ENCODE peak calls at places on chromosome 22, in seven cellular contexts. R is A549, Y is transverse colon, F is lower leg skin, A is tibial nerve, D is HCT116, S is body of pancreas. W is an unnamed sample.

GRCh38 chr22:24834845-24835570 is 29.0 kb downstream of the SGSM1 start:
- DNase-seq in R (no peak), Y (no peak), F (no peak), A (no peak), D (peak), S (peak), W (no peak)

GRCh38 chr22:27686534-27686933 is 115.0 kb downstream of the MN1 start:
- DNase-seq in R (peak), Y (peak), F (peak), A (no peak), D (peak), S (peak), W (no peak)

GRCh38 chr22:36085476-36086169 is 57.0 kb upstream of the RBFOX2 start:
- DNase-seq in R (no peak), Y (no peak), F (no peak), A (no peak), D (no peak), S (no peak), W (no peak)

GRCh38 chr22:32693102-32693501 is 108.4 kb upstream of the TIMP3 start:
- DNase-seq in R (no peak), Y (no peak), F (no peak), A (no peak), D (no peak), S (no peak), W (no peak)

GRCh38 chr22:17786435-17787158 is 12.3 kb upstream of the BID start:
- DNase-seq in R (no peak), Y (peak), F (peak), A (peak), D (no peak), S (no peak), W (peak)

GRCh38 chr22:17191163-17191562 is 28.1 kb downstream of the ADA2 start:
- DNase-seq in R (no peak), Y (no peak), F (no peak), A (no peak), D (no peak), S (no peak), W (no peak)

GRCh38 chr22:22895776-22896445 is 8.3 kb downstream of the IGLL5 start:
- DNase-seq in R (no peak), Y (no peak), F (no peak), A (no peak), D (no peak), S (no peak), W (no peak)

GRCh38 chr22:46617250-46618103 is 2.7 kb upstream of the GRAMD4 start:
- DNase-seq in R (no peak), Y (peak), F (no peak), A (no peak), D (no peak), S (no peak), W (no peak)

GRCh38 chr22:36329217-36330078 is 58.3 kb downstream of the MYH9 start:
- DNase-seq in R (peak), Y (peak), F (no peak), A (no peak), D (peak), S (peak), W (peak)

GRCh38 chr22:22164541-22165272 is 79.9 kb upstream of the VPREB1 start:
- DNase-seq in R (no peak), Y (no peak), F (no peak), A (no peak), D (no peak), S (no peak), W (no peak)

GRCh38 chr22:31676700-31677099 is 14.7 kb upstream of the PISD start:
- DNase-seq in R (peak), Y (peak), F (peak), A (peak), D (peak), S (peak), W (peak)

GRCh38 chr22:44411226-44412135 is 86.6 kb downstream of the RTL6 start:
- DNase-seq in R (no peak), Y (no peak), F (no peak), A (no peak), D (no peak), S (no peak), W (no peak)

GRCh38 chr22:39349506-39349966 is 255 bp upstream of the SYNGR1 start:
- DNase-seq in R (peak), Y (peak), F (no peak), A (no peak), D (no peak), S (peak), W (peak)

GRCh38 chr22:17257578-17257977 is 38.3 kb upstream of the ADA2 start:
- DNase-seq in R (no peak), Y (no peak), F (no peak), A (no peak), D (no peak), S (peak), W (no peak)

GRCh38 chr22:23696326-23696851 is 5.6 kb downstream of the RGL4 start:
- DNase-seq in R (no peak), Y (peak), F (no peak), A (no peak), D (no peak), S (no peak), W (peak)

GRCh38 chr22:22377335-22377734 is 131.2 kb downstream of the ZNF280B start:
- DNase-seq in R (no peak), Y (no peak), F (no peak), A (no peak), D (no peak), S (no peak), W (no peak)

GRCh38 chr22:21443735-21444421 is 23.3 kb upstream of the TMEM191C start:
- DNase-seq in R (no peak), Y (no peak), F (peak), A (peak), D (no peak), S (peak), W (no peak)

GRCh38 chr22:47602732-47603131 is 840.3 kb downstream of the TBC1D22A start:
- DNase-seq in R (no peak), Y (no peak), F (no peak), A (no peak), D (no peak), S (no peak), W (no peak)

GRCh38 chr22:45688606-45689080 is 17.0 kb downstream of the ATXN10 start:
- DNase-seq in R (peak), Y (no peak), F (no peak), A (no peak), D (peak), S (peak), W (no peak)

GRCh38 chr22:35891442-35891841 is 137.2 kb downstream of the RBFOX2 start:
- DNase-seq in R (no peak), Y (no peak), F (no peak), A (no peak), D (no peak), S (no peak), W (no peak)

GRCh38 chr22:22061085-22062077 is 78.8 kb upstream of the TOP3B start:
- DNase-seq in R (peak), Y (no peak), F (peak), A (no peak), D (peak), S (peak), W (no peak)

GRCh38 chr22:22745225-22746060 is 101.0 kb downstream of the GGTLC2 start:
- DNase-seq in R (peak), Y (peak), F (no peak), A (no peak), D (no peak), S (peak), W (peak)

GRCh38 chr22:47804281-47804680 is 1041.8 kb downstream of the TBC1D22A start:
- DNase-seq in R (no peak), Y (no peak), F (no peak), A (no peak), D (no peak), S (no peak), W (no peak)

GRCh38 chr22:27879923-27880322 is 39.1 kb downstream of the PITPNB start:
- DNase-seq in R (peak), Y (no peak), F (no peak), A (no peak), D (peak), S (no peak), W (no peak)

GRCh38 chr22:35477911-35478582 is 62.6 kb upstream of the RASD2 start:
- DNase-seq in R (peak), Y (peak), F (peak), A (no peak), D (peak), S (peak), W (no peak)

GRCh38 chr22:31287818-31288495 is 4.3 kb downstream of the PIK3IP1 start:
- DNase-seq in R (no peak), Y (no peak), F (no peak), A (no peak), D (no peak), S (no peak), W (no peak)

GRCh38 chr22:23199159-23199558 is 18.9 kb downstream of the BCR start:
- DNase-seq in R (no peak), Y (no peak), F (no peak), A (no peak), D (no peak), S (no peak), W (no peak)

GRCh38 chr22:23591203-23591791 is 11.2 kb upstream of the IGLL1 start:
- DNase-seq in R (peak), Y (peak), F (no peak), A (peak), D (peak), S (peak), W (peak)

GRCh38 chr22:35348026-35348590 is 32.8 kb upstream of the HMOX1 start:
- DNase-seq in R (no peak), Y (no peak), F (no peak), A (no peak), D (no peak), S (no peak), W (no peak)

GRCh38 chr22:49207008-49207775 is 620.5 kb downstream of the BRD1 start:
- DNase-seq in R (no peak), Y (no peak), F (no peak), A (no peak), D (no peak), S (no peak), W (peak)
- TF ChIP-seq POLR2A in R (no peak), Y (no peak), F (no peak), A (no peak), D (no peak), S (no peak), W (no peak)

DNA sequence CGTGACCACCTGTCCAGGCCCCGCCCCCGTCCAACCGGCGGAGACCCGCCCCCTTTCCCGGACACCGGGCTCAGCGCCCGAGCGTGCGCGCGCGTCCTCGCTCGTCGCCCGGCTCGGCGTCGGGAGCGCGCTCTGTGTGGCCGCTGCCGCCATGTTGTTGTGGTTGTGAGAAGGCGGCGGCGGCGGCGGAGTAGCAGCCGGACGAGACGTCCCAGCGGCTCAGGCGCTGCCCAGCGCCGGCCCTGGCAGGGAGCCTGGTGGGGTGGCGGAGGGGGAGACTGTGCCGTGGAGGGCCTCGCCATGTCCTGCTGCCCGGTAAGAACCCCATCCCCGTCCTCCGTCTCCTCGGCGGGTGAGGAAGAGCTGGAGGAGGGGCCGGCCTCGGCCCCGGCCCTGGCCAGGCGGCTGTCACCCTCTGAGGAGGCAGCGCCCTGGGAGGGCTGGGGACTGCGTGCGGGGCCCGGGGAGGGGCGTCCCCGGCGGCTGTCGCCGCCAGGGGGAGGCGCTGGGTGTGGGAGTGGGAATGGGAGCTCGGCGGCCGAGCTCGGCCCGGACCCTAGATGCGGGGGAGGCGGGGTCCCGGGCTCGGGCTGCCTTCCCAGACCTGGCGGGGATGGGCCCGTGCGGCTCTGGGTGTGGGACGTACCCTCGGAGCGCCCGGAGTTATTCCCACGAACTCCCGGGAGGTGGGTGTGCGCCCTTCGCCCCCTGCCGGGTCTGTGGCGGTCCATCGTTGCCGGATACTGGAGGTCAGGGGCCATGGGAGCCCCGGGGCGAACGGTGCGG is at the start of gene MTMR3:
- DNase-seq in R (peak), Y (peak), F (peak), A (peak), D (peak), S (peak), W (peak)
- TF ChIP-seq CTCF in R (no peak), Y (peak), F (no peak), A (peak), D (peak), S (peak), W (peak)

GRCh38 chr22:42419328-42419881 is 12.8 kb downstream of the NFAM1 start:
- DNase-seq in R (no peak), Y (no peak), F (no peak), A (no peak), D (no peak), S (no peak), W (peak)
- TF ChIP-seq POLR2A in R (no peak), Y (no peak), F (no peak), A (no peak), D (no peak), S (no peak), W (no peak)

GRCh38 chr22:50190182-50190951 is 4.7 kb downstream of the TRABD start:
- DNase-seq in R (peak), Y (peak), F (peak), A (peak), D (peak), S (peak), W (peak)
- TF ChIP-seq CTCF in R (peak), Y (peak), F (no peak), A (peak), D (no peak), S (peak), W (peak)

GRCh38 chr22:41408665-41409064 is 26.9 kb downstream of the TEF start:
- DNase-seq in R (no peak), Y (no peak), F (no peak), A (no peak), D (no peak), S (no peak), W (no peak)

GRCh38 chr22:41407433-41407832 is 25.7 kb downstream of the TEF start:
- DNase-seq in R (no peak), Y (no peak), F (no peak), A (no peak), D (no peak), S (no peak), W (no peak)

GRCh38 chr22:41403532-41404318 is 22.0 kb downstream of the TEF start:
- DNase-seq in R (peak), Y (peak), F (peak), A (peak), D (peak), S (peak), W (peak)

GRCh38 chr22:41401781-41402648 is 20.3 kb downstream of the TEF start:
- DNase-seq in R (peak), Y (peak), F (no peak), A (no peak), D (no peak), S (peak), W (peak)

GRCh38 chr22:41405588-41405987 is 23.8 kb downstream of the TEF start:
- DNase-seq in R (no peak), Y (no peak), F (no peak), A (no peak), D (no peak), S (no peak), W (no peak)
- TF ChIP-seq POLR2A in R (no peak), Y (no peak), F (no peak), A (no peak), D (no peak), S (no peak), W (no peak)

DNA sequence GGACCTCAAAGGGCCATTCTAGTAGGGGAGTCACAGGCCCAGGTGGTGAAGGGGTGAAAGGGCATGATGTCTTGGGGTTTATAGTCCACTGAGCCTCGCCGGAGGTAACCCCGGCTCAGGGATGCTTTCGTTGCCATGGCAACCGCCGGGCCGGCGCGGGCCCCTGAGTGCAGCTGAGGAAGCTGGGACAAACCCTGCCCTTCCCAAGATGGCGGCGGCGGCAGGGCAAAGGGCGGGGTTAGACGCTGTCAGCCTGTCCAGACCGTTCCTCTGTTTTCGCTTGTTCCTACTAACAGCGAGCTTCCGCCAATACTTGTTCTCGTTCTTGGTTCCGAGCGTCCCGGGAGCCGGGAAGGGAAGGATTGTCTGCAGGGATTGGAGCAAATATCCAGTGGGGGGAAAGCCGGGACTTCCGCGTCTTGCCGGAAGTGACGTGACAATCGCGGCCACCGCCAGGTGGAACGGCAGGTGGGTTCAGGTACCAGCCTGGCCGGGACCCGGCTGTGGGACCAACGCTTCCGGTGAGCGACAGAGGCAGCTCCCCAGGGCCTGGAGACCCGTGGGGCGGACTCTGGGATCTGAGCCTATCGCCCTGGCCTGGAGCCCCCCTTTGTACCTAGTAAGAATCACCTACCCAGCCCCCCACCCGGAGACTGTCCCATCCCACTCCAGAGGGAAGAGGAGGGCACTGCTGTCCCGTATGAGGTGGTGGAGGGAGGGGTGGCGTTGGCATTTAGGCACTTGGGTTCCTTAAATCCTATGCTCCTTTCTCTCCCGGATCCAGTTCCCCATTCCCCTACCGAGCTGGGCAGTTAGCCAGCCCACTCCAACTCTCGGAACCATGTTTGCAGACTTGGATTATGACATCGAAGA is at the start of gene PICK1:
- DNase-seq in R (peak), Y (peak), F (peak), A (peak), D (peak), S (peak), W (peak)
- TF ChIP-seq CTCF in R (no peak), Y (peak), F (no peak), A (no peak), D (no peak), S (peak), W (no peak)

GRCh38 chr22:20022231-20023069 is 1.5 kb downstream of the TANGO2 start:
- DNase-seq in R (no peak), Y (no peak), F (no peak), A (no peak), D (no peak), S (no peak), W (no peak)

GRCh38 chr22:20023214-20023613 is 2.3 kb downstream of the TANGO2 start:
- DNase-seq in R (no peak), Y (no peak), F (no peak), A (no peak), D (no peak), S (no peak), W (no peak)

GRCh38 chr22:20019661-20020532 is 1.0 kb upstream of the TANGO2 start:
- DNase-seq in R (no peak), Y (no peak), F (no peak), A (no peak), D (no peak), S (peak), W (no peak)

GRCh38 chr22:20020533-20021195 is at the start of gene TANGO2:
- DNase-seq in R (peak), Y (peak), F (peak), A (peak), D (peak), S (peak), W (peak)

DNA sequence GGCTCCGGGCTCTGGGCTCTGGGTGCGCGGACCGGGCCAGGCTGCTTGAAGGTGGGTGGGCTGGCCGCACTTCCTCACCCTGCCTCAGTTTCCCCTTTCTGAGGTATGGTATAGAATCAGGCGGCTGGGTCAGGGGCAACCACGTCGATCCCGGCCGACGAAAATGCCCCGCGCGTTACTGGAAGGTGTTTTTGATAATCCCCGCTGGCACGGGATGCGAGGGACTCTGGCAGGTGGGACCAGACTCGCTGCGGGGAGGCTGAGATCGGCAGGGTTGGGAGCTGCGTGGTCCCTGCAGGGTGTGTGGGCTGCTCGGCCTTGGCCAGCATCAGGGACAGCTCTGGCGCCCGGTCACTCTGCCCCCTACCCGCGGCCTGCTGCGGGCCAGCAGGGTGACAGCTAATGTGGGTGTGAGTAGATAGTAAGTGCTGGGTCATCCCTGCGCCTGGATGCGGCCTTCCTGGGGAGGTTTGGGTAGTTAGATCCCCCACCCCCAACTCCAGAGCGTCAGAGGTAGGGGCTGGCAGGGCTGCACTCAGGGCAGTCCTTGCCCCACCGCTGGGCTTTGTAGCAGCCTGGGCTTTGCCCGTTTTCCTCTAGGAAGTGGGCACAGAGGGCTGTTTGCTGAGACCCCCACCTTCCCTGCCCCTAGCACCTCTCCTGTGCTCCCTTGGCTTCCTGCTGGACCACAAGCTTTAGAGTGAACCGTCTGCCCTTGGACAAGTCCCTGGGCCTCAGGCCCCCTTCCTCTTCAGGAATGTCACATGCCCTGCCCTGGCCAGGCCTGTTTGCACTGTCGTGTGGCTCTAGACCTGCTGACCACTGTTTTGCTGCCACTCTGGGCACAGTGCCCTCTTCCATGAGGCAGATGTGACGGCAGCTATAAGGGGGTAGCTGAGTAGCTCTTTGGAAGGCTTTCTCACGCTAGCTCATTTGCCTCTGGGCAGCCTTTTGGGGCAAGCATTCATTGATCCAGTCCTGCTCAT is 579 bp downstream of the TANGO2 start:
- DNase-seq in R (no peak), Y (peak), F (peak), A (no peak), D (no peak), S (peak), W (peak)
- TF ChIP-seq POLR2A in R (no peak), Y (no peak), F (no peak), A (peak), D (no peak), S (peak), W (no peak)

W was measured in Peyer's patch.